ENCODE peak calls at places on chromosomes 11 and 22, in ten cellular contexts. One of them, this sample, is unnamed.

GRCh38 chr11:1303196-1303821 is 6.1 kb downstream of the TOLLIP start:
- DNase-seq in AG08396: no peak
- DNase-seq in iris pigment epithelial cell: peak
- DNase-seq in NCI-H1930: no peak
- DNase-seq in neural crest cell: peak
- DNase-seq in iPS DF 19.7: no peak
- DNase-seq in stimulated activated CD8-positive, alpha-beta memory T cell treated with anti-CD3 and anti-CD28 coated beads, Interleukin-12 subunit alpha, Interleukin-12 subunit beta, amount 100 ng/mL, for 1 hour: no peak
- DNase-seq in tibial artery: no peak
- DNase-seq in EH: peak
- DNase-seq in NCI-H2081 treated with DMSO at 0.1 percent for 48 hours: no peak
- DNase-seq in this sample: no peak

GRCh38 chr22:22988150-22988549 is 82.2 kb upstream of the GNAZ start:
- DNase-seq in AG08396: no peak
- DNase-seq in iris pigment epithelial cell: no peak
- DNase-seq in NCI-H1930: no peak
- DNase-seq in neural crest cell: no peak
- DNase-seq in iPS DF 19.7: no peak
- DNase-seq in stimulated activated CD8-positive, alpha-beta memory T cell treated with anti-CD3 and anti-CD28 coated beads, Interleukin-12 subunit alpha, Interleukin-12 subunit beta, amount 100 ng/mL, for 1 hour: no peak
- DNase-seq in tibial artery: no peak
- DNase-seq in EH: no peak
- DNase-seq in NCI-H2081 treated with DMSO at 0.1 percent for 48 hours: no peak
- DNase-seq in this sample: no peak

GRCh38 chr11:69300124-69301032 is 6.4 kb downstream of the MYEOV start:
- DNase-seq in AG08396: peak
- DNase-seq in iris pigment epithelial cell: peak
- DNase-seq in NCI-H1930: no peak
- DNase-seq in neural crest cell: no peak
- DNase-seq in iPS DF 19.7: no peak
- DNase-seq in stimulated activated CD8-positive, alpha-beta memory T cell treated with anti-CD3 and anti-CD28 coated beads, Interleukin-12 subunit alpha, Interleukin-12 subunit beta, amount 100 ng/mL, for 1 hour: no peak
- DNase-seq in tibial artery: no peak
- DNase-seq in EH: peak
- DNase-seq in NCI-H2081 treated with DMSO at 0.1 percent for 48 hours: no peak
- DNase-seq in this sample: peak

GRCh38 chr11:110490886-110491285 is 61.1 kb downstream of the FDX1 start:
- DNase-seq in AG08396: peak
- DNase-seq in iris pigment epithelial cell: peak
- DNase-seq in NCI-H1930: no peak
- DNase-seq in neural crest cell: no peak
- DNase-seq in iPS DF 19.7: no peak
- DNase-seq in stimulated activated CD8-positive, alpha-beta memory T cell treated with anti-CD3 and anti-CD28 coated beads, Interleukin-12 subunit alpha, Interleukin-12 subunit beta, amount 100 ng/mL, for 1 hour: no peak
- DNase-seq in tibial artery: peak
- DNase-seq in EH: peak
- DNase-seq in NCI-H2081 treated with DMSO at 0.1 percent for 48 hours: no peak
- DNase-seq in this sample: peak

GRCh38 chr11:128488471-128488870 is 98.9 kb downstream of the ETS1 start:
- DNase-seq in AG08396: peak
- DNase-seq in iris pigment epithelial cell: peak
- DNase-seq in NCI-H1930: no peak
- DNase-seq in neural crest cell: no peak
- DNase-seq in iPS DF 19.7: no peak
- DNase-seq in stimulated activated CD8-positive, alpha-beta memory T cell treated with anti-CD3 and anti-CD28 coated beads, Interleukin-12 subunit alpha, Interleukin-12 subunit beta, amount 100 ng/mL, for 1 hour: no peak
- DNase-seq in tibial artery: no peak
- DNase-seq in EH: peak
- DNase-seq in NCI-H2081 treated with DMSO at 0.1 percent for 48 hours: no peak
- DNase-seq in this sample: peak

GRCh38 chr11:79482800-79483199 is 42.0 kb upstream of the TENM4 start:
- DNase-seq in AG08396: no peak
- DNase-seq in iris pigment epithelial cell: no peak
- DNase-seq in NCI-H1930: no peak
- DNase-seq in neural crest cell: no peak
- DNase-seq in iPS DF 19.7: no peak
- DNase-seq in stimulated activated CD8-positive, alpha-beta memory T cell treated with anti-CD3 and anti-CD28 coated beads, Interleukin-12 subunit alpha, Interleukin-12 subunit beta, amount 100 ng/mL, for 1 hour: no peak
- DNase-seq in tibial artery: no peak
- DNase-seq in EH: no peak
- DNase-seq in NCI-H2081 treated with DMSO at 0.1 percent for 48 hours: no peak
- DNase-seq in this sample: no peak

GRCh38 chr22:36413022-36413770 is 25.4 kb upstream of the MYH9 start:
- DNase-seq in AG08396: no peak
- DNase-seq in iris pigment epithelial cell: no peak
- DNase-seq in NCI-H1930: no peak
- DNase-seq in neural crest cell: no peak
- DNase-seq in iPS DF 19.7: no peak
- DNase-seq in stimulated activated CD8-positive, alpha-beta memory T cell treated with anti-CD3 and anti-CD28 coated beads, Interleukin-12 subunit alpha, Interleukin-12 subunit beta, amount 100 ng/mL, for 1 hour: no peak
- DNase-seq in tibial artery: no peak
- DNase-seq in EH: peak
- DNase-seq in NCI-H2081 treated with DMSO at 0.1 percent for 48 hours: no peak
- DNase-seq in this sample: no peak

GRCh38 chr22:40818192-40818746 is 877 bp downstream of the SLC25A17 start:
- DNase-seq in AG08396: no peak
- DNase-seq in iris pigment epithelial cell: no peak
- DNase-seq in NCI-H1930: no peak
- DNase-seq in neural crest cell: no peak
- DNase-seq in iPS DF 19.7: no peak
- DNase-seq in stimulated activated CD8-positive, alpha-beta memory T cell treated with anti-CD3 and anti-CD28 coated beads, Interleukin-12 subunit alpha, Interleukin-12 subunit beta, amount 100 ng/mL, for 1 hour: no peak
- DNase-seq in tibial artery: no peak
- DNase-seq in EH: no peak
- DNase-seq in NCI-H2081 treated with DMSO at 0.1 percent for 48 hours: no peak
- DNase-seq in this sample: no peak

GRCh38 chr11:95911369-95911759 is 12.5 kb downstream of the MTMR2 start:
- DNase-seq in AG08396: no peak
- DNase-seq in iris pigment epithelial cell: no peak
- DNase-seq in NCI-H1930: no peak
- DNase-seq in neural crest cell: no peak
- DNase-seq in iPS DF 19.7: no peak
- DNase-seq in stimulated activated CD8-positive, alpha-beta memory T cell treated with anti-CD3 and anti-CD28 coated beads, Interleukin-12 subunit alpha, Interleukin-12 subunit beta, amount 100 ng/mL, for 1 hour: no peak
- DNase-seq in tibial artery: no peak
- DNase-seq in EH: no peak
- DNase-seq in NCI-H2081 treated with DMSO at 0.1 percent for 48 hours: no peak
- DNase-seq in this sample: no peak

This sample was measured in GM03348.